ENCODE peak calls at places on chromosomes 12 and 14, in nine cellular contexts. D, H, M, K, O, X, Z, N and C are unnamed samples.

GRCh38 chr12:105330938-105331804 is 680 bp downstream of the C12orf75 start:
- DNase-seq in K (no peak), N (no peak), H (peak), O (peak), D (peak), X (no peak), Z (peak), M (peak), C (no peak)

GRCh38 chr12:18935371-18935965 is 194.1 kb upstream of the PLEKHA5 start:
- DNase-seq in O (no peak), H (no peak), D (peak), X (no peak), K (no peak), Z (no peak), M (no peak), N (no peak), C (no peak)

GRCh38 chr14:60645191-60645590 is 4.1 kb downstream of the SIX1 start:
- DNase-seq in Z (no peak), H (no peak), D (no peak), O (no peak), K (no peak), N (no peak), M (no peak), X (no peak), C (no peak)

GRCh38 chr12:27063250-27063851 is 19.0 kb downstream of the C12orf71 start:
- DNase-seq in O (no peak), X (no peak), H (no peak), D (no peak), Z (no peak), M (no peak), K (no peak), N (no peak), C (no peak)

GRCh38 chr14:94380225-94381148 is 7.9 kb downstream of the SERPINA1 start:
- DNase-seq in H (no peak), N (no peak), Z (no peak), X (no peak), K (no peak), M (no peak), O (no peak), D (no peak), C (no peak)

GRCh38 chr12:46260913-46261476 is 7.8 kb downstream of the SLC38A1 start:
- DNase-seq in M (peak), H (no peak), X (no peak), D (no peak), K (no peak), O (peak), Z (peak), N (no peak), C (no peak)

GRCh38 chr12:52236386-52237050 is 3.5 kb downstream of the KRT7 start:
- DNase-seq in N (no peak), Z (no peak), O (no peak), X (no peak), D (no peak), K (no peak), M (peak), H (no peak), C (no peak)

GRCh38 chr14:76257111-76257803 is 105.5 kb downstream of the GPATCH2L start:
- DNase-seq in X (no peak), O (no peak), K (no peak), D (no peak), H (no peak), M (peak), Z (no peak), N (peak), C (no peak)

GRCh38 chr12:18340186-18340585 is 78.9 kb downstream of the PIK3C2G start:
- DNase-seq in O (no peak), Z (no peak), D (no peak), K (no peak), M (no peak), N (no peak), X (no peak), H (no peak), C (no peak)

GRCh38 chr14:99758121-99758871 is 34.9 kb upstream of the EML1 start:
- DNase-seq in M (peak), D (peak), H (no peak), O (peak), K (no peak), Z (peak), N (peak), X (no peak), C (no peak)

GRCh38 chr14:105258846-105259245 is 10.5 kb downstream of the BTBD6 start:
- DNase-seq in O (no peak), D (no peak), K (no peak), M (no peak), X (no peak), Z (peak), H (peak), N (no peak), C (peak)

GRCh38 chr12:76028649-76029277 is 2.8 kb downstream of the PHLDA1 start:
- DNase-seq in K (no peak), O (no peak), H (peak), N (peak), M (no peak), Z (no peak), X (no peak), D (peak), C (no peak)

GRCh38 chr12:94175763-94176660 is 27.6 kb downstream of the PLXNC1 start:
- DNase-seq in X (no peak), K (no peak), H (no peak), M (peak), O (no peak), Z (peak), N (peak), D (peak), C (no peak)

GRCh38 chr12:50614167-50614762 is 109.5 kb downstream of the DIP2B start:
- DNase-seq in Z (peak), X (no peak), N (peak), M (peak), K (no peak), O (peak), H (no peak), D (peak), C (no peak)